ENCODE peak calls at places on chromosomes 11 and 22, in eight cellular contexts. Z is endothelial cell, R is WTC11, B is mammary epithelial cell, G is WERI-Rb-1, D is fibroblast of mammary gland, J is psoas muscle, H is AG09319. U is an unnamed sample.

GRCh38 chr22:41862530-41863266 is 29.8 kb downstream of the SREBF2 start:
- DNase-seq in G (no peak), D (peak; percentile 43), J (no peak), H (no peak), B (no peak), Z (no peak), R (no peak), U (peak; percentile 7)

GRCh38 chr22:46054091-46054877 is 77.3 kb upstream of the WNT7B start:
- DNase-seq in R (peak; percentile 12), Z (no peak), G (no peak), B (peak; percentile 39), J (peak; percentile 75), H (peak; percentile 71), D (peak; percentile 83), U (no peak)

GRCh38 chr11:5476184-5476819 is 12.2 kb upstream of the OR52D1 start:
- DNase-seq in R (peak; percentile 43), G (peak; percentile 54), Z (peak; percentile 58), J (no peak), D (peak; percentile 60), H (peak; percentile 23), B (peak; percentile 27), U (peak; percentile 49)

GRCh38 chr11:119340335-119341221 is at the start of gene C1QTNF5:
- DNase-seq in R (peak; percentile 53), G (no peak), Z (peak; percentile 60), H (no peak), J (peak; percentile 89), D (peak; percentile 67), B (no peak), U (peak; percentile 57)

GRCh38 chr11:44939673-44940072 is 11.0 kb downstream of the TP53I11 start:
- DNase-seq in Z (peak; percentile 32), H (no peak), J (peak; percentile 37), B (no peak), G (peak; percentile 11), D (peak; percentile 38), R (no peak), U (no peak)

GRCh38 chr11:1487091-1487850 is 692 bp upstream of the MOB2 start:
- DNase-seq in Z (no peak), B (no peak), J (no peak), R (no peak), H (no peak), G (no peak), D (no peak), U (no peak)

GRCh38 chr11:69048718-69049489 is at the start of gene TPCN2:
- DNase-seq in Z (peak; percentile 95), B (peak; percentile 92), H (peak; percentile 93), D (peak; percentile 93), G (peak; percentile 96), J (peak; percentile 94), R (peak; percentile 96), U (peak; percentile 99)

GRCh38 chr11:13772223-13773046 is 104.0 kb downstream of the FAR1 start:
- DNase-seq in R (no peak), J (no peak), D (peak; percentile 75), H (peak; percentile 24), G (peak; percentile 20), Z (peak; percentile 51), B (peak; percentile 58), U (peak; percentile 27)

GRCh38 chr11:66124564-66124963 is 54.5 kb downstream of the PACS1 start:
- DNase-seq in J (no peak), Z (no peak), R (no peak), H (no peak), D (peak; percentile 88), G (no peak), B (peak; percentile 70), U (no peak)

GRCh38 chr11:32196137-32196536 is 105.3 kb downstream of the RCN1 start:
- DNase-seq in D (no peak), G (no peak), J (no peak), H (no peak), R (no peak), Z (no peak), B (no peak), U (no peak)

GRCh38 chr11:46972343-46972742 is 35.8 kb downstream of the CSTPP1 start:
- DNase-seq in H (no peak), B (no peak), Z (no peak), G (no peak), J (no peak), D (no peak), R (no peak), U (no peak)

GRCh38 chr11:86802601-86803051 is 2.3 kb downstream of the PRSS23 start:
- DNase-seq in J (no peak), H (peak; percentile 23), Z (peak; percentile 21), B (peak; percentile 78), G (peak; percentile 66), R (peak; percentile 25), D (peak; percentile 56), U (no peak)

GRCh38 chr11:2921261-2921660 is 8.0 kb downstream of the PHLDA2 start:
- DNase-seq in D (no peak), G (no peak), B (no peak), H (no peak), J (no peak), R (no peak), Z (no peak), U (no peak)

GRCh38 chr11:110463153-110463552 is 33.4 kb downstream of the FDX1 start:
- DNase-seq in G (peak; percentile 80), Z (peak; percentile 64), J (peak; percentile 51), H (peak; percentile 22), B (no peak), D (peak; percentile 64), R (peak; percentile 70), U (peak; percentile 57)

GRCh38 chr11:112780351-112781043 is 180.7 kb upstream of the NCAM1 start:
- DNase-seq in B (peak; percentile 21), H (no peak), D (peak; percentile 61), Z (no peak), J (peak; percentile 67), G (no peak), R (no peak), U (no peak)
- TF ChIP-seq CTCF in B (no peak), H (no peak), D (no peak), Z (no peak), J (no peak), G (no peak), R (no peak), U (no peak)

GRCh38 chr22:21730535-21731308 is 4.9 kb downstream of the YPEL1 start:
- DNase-seq in G (no peak), J (no peak), R (no peak), Z (no peak), B (no peak), D (no peak), H (no peak), U (no peak)

GRCh38 chr22:21727768-21728167 is 7.8 kb downstream of the YPEL1 start:
- DNase-seq in H (no peak), G (no peak), D (no peak), R (no peak), J (no peak), Z (no peak), B (no peak), U (no peak)

GRCh38 chr22:21728270-21728669 is 7.3 kb downstream of the YPEL1 start:
- DNase-seq in J (no peak), B (no peak), Z (no peak), G (no peak), R (no peak), H (no peak), D (no peak), U (no peak)

GRCh38 chr22:21734540-21735197 is 925 bp downstream of the YPEL1 start:
- DNase-seq in G (no peak), R (no peak), Z (no peak), B (no peak), J (no peak), D (no peak), H (no peak), U (no peak)

DNA sequence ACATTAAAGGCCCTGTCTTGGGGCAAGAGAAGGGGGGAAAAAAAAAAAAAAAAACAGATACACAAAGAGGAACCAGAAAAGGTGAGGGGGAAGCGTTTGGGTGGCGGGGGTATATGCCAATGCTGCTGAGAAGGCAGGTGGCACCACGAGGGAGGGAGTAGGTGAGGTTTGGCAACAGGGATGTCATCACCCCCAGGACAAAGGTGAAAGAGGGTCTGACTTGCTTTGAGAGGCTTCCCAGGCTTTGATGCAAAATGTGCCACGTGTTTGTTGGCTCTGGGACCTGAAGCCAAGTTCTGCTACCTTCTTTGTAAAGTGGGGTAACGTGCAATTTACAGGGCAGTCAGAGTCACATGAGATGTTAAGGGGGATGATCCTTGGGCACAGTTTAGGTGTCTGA is 4.1 kb downstream of the YPEL1 start:
- DNase-seq in R (no peak), J (no peak), B (no peak), D (no peak), H (no peak), G (no peak), Z (no peak), U (no peak)
- TF ChIP-seq CTCF in R (no peak), J (no peak), B (no peak), D (no peak), H (no peak), G (no peak), Z (no peak), U (no peak)

GRCh38 chr11:93890441-93891051 is 40.1 kb upstream of the VSTM5 start:
- DNase-seq in J (no peak), Z (no peak), B (no peak), R (no peak), H (no peak), D (no peak), G (no peak), U (no peak)

GRCh38 chr11:93895106-93895862 is 44.9 kb upstream of the VSTM5 start:
- DNase-seq in H (peak; percentile 68), D (peak; percentile 76), R (peak; percentile 20), G (peak; percentile 32), B (peak; percentile 48), Z (peak; percentile 32), J (no peak), U (peak; percentile 26)
- TF ChIP-seq CTCF in H (peak; percentile 70), D (peak; percentile 88), R (no peak), G (peak; percentile 64), B (peak; percentile 89), Z (peak; percentile 51), J (peak; percentile 41), U (peak; percentile 69)

GRCh38 chr11:107592256-107592655 is 1.3 kb downstream of the ELMOD1 start:
- DNase-seq in D (no peak), Z (no peak), G (no peak), H (no peak), B (no peak), R (no peak), J (no peak), U (no peak)

GRCh38 chr11:107591446-107592236 is 694 bp downstream of the ELMOD1 start:
- DNase-seq in H (no peak), R (peak; percentile 48), G (no peak), B (peak; percentile 11), Z (peak; percentile 24), J (no peak), D (peak; percentile 22), U (peak; percentile 61)

GRCh38 chr11:107592813-107593212 is 1.9 kb downstream of the ELMOD1 start:
- DNase-seq in D (no peak), J (no peak), R (no peak), G (no peak), Z (no peak), B (no peak), H (no peak), U (no peak)

GRCh38 chr11:107590460-107591097 is 368 bp upstream of the ELMOD1 start:
- DNase-seq in B (no peak), D (no peak), H (no peak), G (peak; percentile 21), J (no peak), Z (no peak), R (peak; percentile 20), U (peak; percentile 16)

DNA sequence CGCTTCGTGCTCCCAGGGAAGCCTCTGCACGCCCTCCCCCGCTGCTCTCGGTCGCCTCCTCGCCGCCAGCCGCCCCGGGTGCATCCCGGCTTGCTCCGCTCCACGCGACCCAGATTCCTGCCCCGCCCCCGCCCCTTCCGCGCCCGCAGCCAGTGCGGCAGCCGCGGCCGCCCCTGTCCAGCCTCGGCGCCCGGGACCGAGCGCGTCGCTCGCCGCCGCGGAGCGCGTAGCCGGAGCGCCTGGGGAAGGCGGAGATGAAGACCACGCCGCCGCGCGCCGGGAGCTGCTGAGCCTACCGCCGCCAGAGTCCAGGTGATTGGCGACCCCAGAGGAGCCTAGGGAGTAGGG is at the start of gene ELMOD1:
- DNase-seq in J (peak; percentile 64), G (peak; percentile 85), Z (peak; percentile 62), H (no peak), D (peak; percentile 19), B (peak; percentile 27), R (peak; percentile 67), U (peak; percentile 89)
- TF ChIP-seq CTCF in J (peak; percentile 28), G (peak; percentile 50), Z (no peak), H (peak; percentile 15), D (no peak), B (no peak), R (no peak), U (no peak)

U was measured in nephron progenitor cell.